ENCODE peak calls at places on chromosome 18, in five cellular contexts. D is OCI-LY7, P is right atrium auricular region, T is neuronal stem cell, R is GM12865. L is an unnamed sample.
A peak's percentile ranks its signal among the peaks of the same experiment; 100 is the strongest.

GRCh38 chr18:36354989-36355388 is 57.5 kb downstream of the FHOD3 start:
- DNase-seq in D (no peak), P (no peak), T (no peak), R (no peak), L (no peak)

GRCh38 chr18:57833441-57834101 is 30.5 kb upstream of the ATP8B1 start:
- DNase-seq in D (no peak), P (no peak), T (no peak), R (peak; percentile 87), L (peak; percentile 73)

GRCh38 chr18:45384137-45384998 is 230.9 kb upstream of the SLC14A2 start:
- DNase-seq in D (peak; percentile 42), P (no peak), T (peak; percentile 70), R (peak; percentile 65), L (peak; percentile 29)

GRCh38 chr18:28690836-28691835 is 514.2 kb upstream of the CDH2 start:
- DNase-seq in D (no peak), P (no peak), T (no peak), R (no peak), L (no peak)

GRCh38 chr18:39946623-39947061 is 2008.4 kb upstream of the PIK3C3 start:
- DNase-seq in D (no peak), P (no peak), T (no peak), R (no peak), L (no peak)

GRCh38 chr18:35467624-35468016 is 30.1 kb downstream of the INO80C start:
- DNase-seq in D (peak; percentile 75), P (no peak), T (no peak), R (peak; percentile 64), L (no peak)

GRCh38 chr18:79405019-79405780 is 9.5 kb downstream of the NFATC1 start:
- DNase-seq in D (no peak), P (no peak), T (no peak), R (no peak), L (no peak)

GRCh38 chr18:30970201-30970816 is 72.2 kb downstream of the DSC3 start:
- DNase-seq in D (peak; percentile 9), P (no peak), T (no peak), R (peak; percentile 43), L (no peak)

GRCh38 chr18:286515-287310 is 18.9 kb upstream of the THOC1 start:
- DNase-seq in D (no peak), P (no peak), T (no peak), R (no peak), L (no peak)

GRCh38 chr18:74342416-74343043 is 26.9 kb downstream of the C18orf63 start:
- DNase-seq in D (peak; percentile 19), P (no peak), T (peak; percentile 38), R (peak; percentile 63), L (no peak)

GRCh38 chr18:59264136-59264571 is 9.1 kb downstream of the RAX start:
- DNase-seq in D (no peak), P (no peak), T (no peak), R (no peak), L (no peak)

GRCh38 chr18:79911009-79911870 is 40.2 kb downstream of the SLC66A2 start:
- DNase-seq in D (no peak), P (no peak), T (no peak), R (no peak), L (no peak)

GRCh38 chr18:66558773-66559172 is 45.1 kb downstream of the CDH19 start:
- DNase-seq in D (no peak), P (no peak), T (no peak), R (no peak), L (no peak)

GRCh38 chr18:74290831-74291770 is 662 bp downstream of the CYB5A start:
- DNase-seq in D (no peak), P (no peak), T (no peak), R (peak; percentile 7), L (no peak)

GRCh38 chr18:78511666-78512065 is 468.0 kb upstream of the SALL3 start:
- DNase-seq in D (no peak), P (peak; percentile 55), T (no peak), R (no peak), L (no peak)

GRCh38 chr18:40524881-40525280 is 1430.2 kb upstream of the PIK3C3 start:
- DNase-seq in D (no peak), P (no peak), T (no peak), R (no peak), L (no peak)

GRCh38 chr18:55360061-55360460 is 227.9 kb downstream of the TCF4 start:
- DNase-seq in D (no peak), P (no peak), T (no peak), R (no peak), L (no peak)

GRCh38 chr18:32243358-32243757 is 53.5 kb downstream of the MEP1B start:
- DNase-seq in D (no peak), P (no peak), T (no peak), R (no peak), L (no peak)

GRCh38 chr18:26040051-26040656 is 50.3 kb downstream of the SS18 start:
- DNase-seq in D (no peak), P (no peak), T (no peak), R (no peak), L (no peak)

GRCh38 chr18:49658871-49659378 is 97.1 kb downstream of the LIPG start:
- DNase-seq in D (no peak), P (no peak), T (no peak), R (no peak), L (no peak)

DNA sequence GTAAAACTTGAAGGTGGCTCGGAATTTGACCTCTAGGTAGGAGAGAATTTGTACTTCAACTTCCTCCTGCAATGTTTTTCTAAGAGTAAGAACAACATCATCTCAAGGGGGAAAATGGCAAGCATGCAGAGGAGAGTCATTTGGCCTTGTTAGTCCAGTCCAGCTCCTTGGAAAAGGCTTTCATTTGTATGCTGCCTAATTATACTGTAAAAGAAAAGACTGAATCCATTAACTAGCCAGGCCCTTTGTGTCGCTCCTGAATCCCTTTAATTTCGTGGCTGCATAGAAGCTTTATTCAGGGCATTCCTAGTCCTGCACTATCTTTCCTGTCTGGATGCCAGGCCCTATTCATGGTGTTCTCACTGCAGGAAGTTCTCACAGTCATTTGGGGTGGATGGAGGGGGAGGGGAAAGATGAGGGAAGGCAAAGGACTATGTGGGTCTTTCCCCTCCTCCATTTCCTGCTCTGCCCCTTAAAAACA is 36.0 kb downstream of the PHLPP1 start:
- DNase-seq in D (no peak), P (no peak), T (peak; percentile 74), R (peak; percentile 21), L (no peak)
- H3K4me3 ChIP-seq in D (no peak overlapping the region), P (no peak overlapping the region), T (peak overlapping the region; percentile 34), R (no peak overlapping the region), L (no peak overlapping the region)

DNA sequence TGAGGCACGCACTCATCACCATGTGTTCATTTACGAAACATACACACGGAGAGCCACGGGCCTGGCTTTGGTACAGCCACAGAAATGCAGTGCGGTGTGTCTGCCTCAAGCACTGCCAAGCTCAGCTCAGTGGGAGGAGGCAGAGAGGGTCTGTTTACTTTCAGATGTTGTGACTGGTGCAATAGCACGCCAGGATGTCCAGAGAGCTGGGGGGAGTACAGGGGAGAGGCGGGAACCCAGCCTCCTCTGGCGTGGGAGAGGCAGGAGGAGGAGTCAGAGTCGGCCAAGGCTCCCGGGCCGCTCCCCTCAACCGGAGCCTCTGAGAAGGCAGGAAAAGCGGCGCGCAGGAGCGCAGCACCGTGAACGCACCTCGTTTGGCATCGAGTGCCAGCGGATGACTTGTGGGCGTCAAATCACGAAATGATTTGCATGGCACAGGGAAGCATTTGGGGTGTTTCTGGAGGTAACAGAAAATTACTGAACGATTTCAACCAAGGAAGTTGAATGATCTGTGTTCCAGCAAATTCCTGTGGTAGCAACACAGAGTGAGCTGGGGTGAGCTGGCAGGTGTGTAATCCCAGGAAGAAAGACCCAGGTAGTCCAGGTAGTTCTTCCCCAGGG is 143.0 kb downstream of the ZNF516 start:
- DNase-seq in D (no peak), P (no peak), T (no peak), R (no peak), L (no peak)
- H3K4me3 ChIP-seq in D (no peak overlapping the region), P (no peak overlapping the region), T (no peak overlapping the region), R (no peak overlapping the region), L (no peak overlapping the region)

GRCh38 chr18:69880083-69880482 is 67.6 kb downstream of the CD226 start:
- DNase-seq in D (no peak), P (no peak), T (no peak), R (no peak), L (no peak)
- H3K4me3 ChIP-seq in D (no peak overlapping the region), P (no peak overlapping the region), T (no peak overlapping the region), R (no peak overlapping the region), L (no peak overlapping the region)

GRCh38 chr18:48600746-48601090 is 61.9 kb downstream of the CTIF start:
- DNase-seq in D (no peak), P (no peak), T (no peak), R (no peak), L (no peak)

GRCh38 chr18:48599391-48599790 is 60.6 kb downstream of the CTIF start:
- DNase-seq in D (no peak), P (no peak), T (no peak), R (no peak), L (no peak)

GRCh38 chr18:48602759-48603390 is 64.0 kb downstream of the CTIF start:
- DNase-seq in D (no peak), P (no peak), T (no peak), R (no peak), L (no peak)

GRCh38 chr18:48597671-48598070 is 58.8 kb downstream of the CTIF start:
- DNase-seq in D (no peak), P (no peak), T (no peak), R (no peak), L (no peak)

DNA sequence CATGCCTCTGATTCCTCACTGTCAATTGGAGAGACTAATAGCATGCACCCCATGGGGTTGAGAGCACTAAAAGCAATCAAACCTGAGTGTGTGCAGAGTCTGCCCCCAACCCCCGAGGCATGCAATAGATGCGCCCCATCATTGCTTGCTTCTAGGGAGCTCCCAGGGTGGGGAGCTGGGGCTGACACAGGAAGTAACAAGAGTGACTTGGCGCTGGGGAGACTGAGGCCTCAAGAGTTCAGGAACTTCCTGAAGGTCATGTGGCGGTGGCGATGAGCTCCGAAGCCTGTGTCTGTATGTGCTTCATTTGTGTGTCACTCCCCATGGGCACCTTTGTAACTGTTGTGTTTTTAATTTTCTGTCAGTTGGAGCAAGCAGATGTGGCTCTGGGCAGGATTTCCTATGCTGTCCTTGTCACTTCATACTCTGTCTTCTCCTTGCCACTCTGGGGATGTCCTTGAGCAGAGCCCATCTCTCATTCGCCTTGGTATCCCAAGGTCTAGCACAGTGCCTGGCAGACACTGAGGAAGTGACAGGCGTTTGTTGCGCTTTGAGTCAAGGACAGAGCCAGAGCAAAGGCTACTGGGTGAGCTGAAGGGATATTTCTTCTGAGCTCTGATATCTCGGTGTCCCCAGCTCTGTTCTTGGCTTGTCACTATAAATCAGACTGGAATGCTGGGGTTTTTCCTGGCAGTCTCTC is 61.4 kb downstream of the CTIF start:
- DNase-seq in D (no peak), P (no peak), T (no peak), R (no peak), L (no peak)
- H3K4me3 ChIP-seq in D (no peak overlapping the region), P (no peak overlapping the region), T (no peak overlapping the region), R (no peak overlapping the region), L (no peak overlapping the region)

GRCh38 chr18:70291295-70291574 is 2.4 kb downstream of the SOCS6 start:
- DNase-seq in D (no peak), P (no peak), T (no peak), R (no peak), L (no peak)
- H3K4me3 ChIP-seq in D (no peak overlapping the region), P (no peak overlapping the region), T (no peak overlapping the region), R (no peak overlapping the region), L (no peak overlapping the region)

GRCh38 chr18:46888965-46889364 is 28.3 kb downstream of the PIAS2 start:
- DNase-seq in D (no peak), P (no peak), T (no peak), R (no peak), L (no peak)

GRCh38 chr18:46886893-46887292 is 30.4 kb downstream of the PIAS2 start:
- DNase-seq in D (no peak), P (no peak), T (no peak), R (no peak), L (no peak)

GRCh38 chr18:46877329-46877987 is 39.8 kb downstream of the PIAS2 start:
- DNase-seq in D (no peak), P (no peak), T (no peak), R (no peak), L (no peak)

GRCh38 chr18:46883180-46883579 is 34.1 kb downstream of the PIAS2 start:
- DNase-seq in D (no peak), P (no peak), T (no peak), R (no peak), L (no peak)
- H3K4me3 ChIP-seq in D (no peak overlapping the region), P (no peak overlapping the region), T (no peak overlapping the region), R (no peak overlapping the region), L (no peak overlapping the region)